ENCODE peak calls at places on chromosomes 13 and 19, in eight cellular contexts. N is A549, Z is HEK293T, G is choroid plexus epithelial cell, T is adipocyte, S is omental fat pad, F is NCI-H345, R is HL-60. L is an unnamed sample.
A peak's percentile ranks its signal among the peaks of the same experiment; 100 is the strongest.

GRCh38 chr19:7326105-7326877 is 22.4 kb upstream of the ARHGEF18 start:
- DNase-seq in N (peak; percentile 38), F (no peak), G (peak; percentile 51), T (no peak), S (no peak), R (no peak), Z (peak; percentile 53), L (no peak)

GRCh38 chr13:50451609-50452008 is 391.9 kb downstream of the DLEU7 start:
- DNase-seq in R (no peak), S (no peak), G (no peak), Z (no peak), F (no peak), N (no peak), T (no peak), L (no peak)

GRCh38 chr13:99215466-99215865 is 14.8 kb downstream of the UBAC2 start:
- DNase-seq in S (no peak), T (no peak), F (no peak), G (no peak), Z (no peak), N (no peak), R (no peak), L (no peak)

GRCh38 chr19:2969104-2969504 is 8.3 kb upstream of the TLE6 start:
- DNase-seq in F (peak; percentile 97), N (no peak), Z (no peak), T (no peak), G (peak; percentile 44), S (no peak), R (no peak), L (no peak)

GRCh38 chr13:110876592-110876991 is 38.3 kb downstream of the ANKRD10 start:
- DNase-seq in N (peak; percentile 10), R (no peak), G (no peak), T (no peak), Z (no peak), S (no peak), F (no peak), L (no peak)

GRCh38 chr13:40769970-40770369 is 1.0 kb downstream of the MRPS31 start:
- DNase-seq in G (no peak), Z (no peak), T (no peak), S (no peak), R (no peak), F (no peak), N (no peak), L (no peak)

GRCh38 chr19:46926201-46927071 is 65.6 kb downstream of the ARHGAP35 start:
- DNase-seq in Z (no peak), F (no peak), N (no peak), T (peak; percentile 73), G (peak; percentile 58), R (no peak), S (no peak), L (no peak)

GRCh38 chr19:2239771-2240770 is 3.4 kb downstream of the SF3A2 start:
- DNase-seq in Z (no peak), F (no peak), T (peak; percentile 59), S (no peak), N (no peak), R (no peak), G (peak; percentile 53), L (no peak)

GRCh38 chr13:36862002-36862706 is 43.1 kb downstream of the RFXAP start:
- DNase-seq in S (no peak), G (no peak), N (no peak), R (no peak), T (no peak), Z (no peak), F (no peak), L (no peak)

GRCh38 chr13:50589651-50590054 is 253.8 kb downstream of the DLEU7 start:
- DNase-seq in Z (no peak), N (peak; percentile 9), R (no peak), S (no peak), T (peak; percentile 81), G (peak; percentile 67), F (no peak), L (no peak)